ENCODE peak calls at places on chromosomes 4 and X, in five cellular contexts. One of them, this sample, is unnamed.

GRCh38 chr4:186104895-186105720 is 604 bp downstream of the FAM149A start:
- DNase-seq in ELF-1: peak
- DNase-seq in effector CD4-positive, alpha-beta T cell: no peak
- DNase-seq in stimulated activated CD4-positive, alpha-beta T cell treated with anti-CD3 and anti-CD28 coated beads, Interleukin-2, amount 100 ng/mL, for 48 hours: no peak
- DNase-seq in AG20443: peak
- DNase-seq in this sample: no peak

GRCh38 chr4:26207631-26208030 is 113.2 kb upstream of the RBPJ start:
- DNase-seq in ELF-1: no peak
- DNase-seq in effector CD4-positive, alpha-beta T cell: no peak
- DNase-seq in stimulated activated CD4-positive, alpha-beta T cell treated with anti-CD3 and anti-CD28 coated beads, Interleukin-2, amount 100 ng/mL, for 48 hours: no peak
- DNase-seq in AG20443: no peak
- DNase-seq in this sample: no peak

GRCh38 chr4:76420901-76421581 is at the start of gene CCDC158:
- DNase-seq in ELF-1: no peak
- DNase-seq in effector CD4-positive, alpha-beta T cell: no peak
- DNase-seq in stimulated activated CD4-positive, alpha-beta T cell treated with anti-CD3 and anti-CD28 coated beads, Interleukin-2, amount 100 ng/mL, for 48 hours: no peak
- DNase-seq in AG20443: peak
- DNase-seq in this sample: no peak

GRCh38 chr4:125316391-125316780 is 1.6 kb downstream of the FAT4 start:
- DNase-seq in ELF-1: peak
- DNase-seq in effector CD4-positive, alpha-beta T cell: no peak
- DNase-seq in stimulated activated CD4-positive, alpha-beta T cell treated with anti-CD3 and anti-CD28 coated beads, Interleukin-2, amount 100 ng/mL, for 48 hours: no peak
- DNase-seq in AG20443: peak
- DNase-seq in this sample: peak

GRCh38 chr4:186931519-186931918 is 207.9 kb upstream of the FAT1 start:
- DNase-seq in ELF-1: no peak
- DNase-seq in effector CD4-positive, alpha-beta T cell: no peak
- DNase-seq in stimulated activated CD4-positive, alpha-beta T cell treated with anti-CD3 and anti-CD28 coated beads, Interleukin-2, amount 100 ng/mL, for 48 hours: no peak
- DNase-seq in AG20443: peak
- DNase-seq in this sample: no peak

GRCh38 chr4:2560167-2560566 is 23.7 kb downstream of the FAM193A start:
- DNase-seq in ELF-1: no peak
- DNase-seq in effector CD4-positive, alpha-beta T cell: no peak
- DNase-seq in stimulated activated CD4-positive, alpha-beta T cell treated with anti-CD3 and anti-CD28 coated beads, Interleukin-2, amount 100 ng/mL, for 48 hours: no peak
- DNase-seq in AG20443: no peak
- DNase-seq in this sample: no peak

GRCh38 chr4:133316874-133317273 is 167.8 kb downstream of the PCDH10 start:
- DNase-seq in ELF-1: no peak
- DNase-seq in effector CD4-positive, alpha-beta T cell: no peak
- DNase-seq in stimulated activated CD4-positive, alpha-beta T cell treated with anti-CD3 and anti-CD28 coated beads, Interleukin-2, amount 100 ng/mL, for 48 hours: no peak
- DNase-seq in AG20443: no peak
- DNase-seq in this sample: no peak

GRCh38 chr4:110198472-110199419 is at the start of gene ELOVL6:
- DNase-seq in ELF-1: peak
- DNase-seq in effector CD4-positive, alpha-beta T cell: no peak
- DNase-seq in stimulated activated CD4-positive, alpha-beta T cell treated with anti-CD3 and anti-CD28 coated beads, Interleukin-2, amount 100 ng/mL, for 48 hours: peak
- DNase-seq in AG20443: peak
- DNase-seq in this sample: peak

GRCh38 chr4:188660796-188661195 is 521.6 kb downstream of the TRIML1 start:
- DNase-seq in ELF-1: peak
- DNase-seq in effector CD4-positive, alpha-beta T cell: no peak
- DNase-seq in stimulated activated CD4-positive, alpha-beta T cell treated with anti-CD3 and anti-CD28 coated beads, Interleukin-2, amount 100 ng/mL, for 48 hours: no peak
- DNase-seq in AG20443: no peak
- DNase-seq in this sample: no peak

GRCh38 chr4:53656421-53656981 is 65.2 kb upstream of the LNX1 start:
- DNase-seq in ELF-1: no peak
- DNase-seq in effector CD4-positive, alpha-beta T cell: no peak
- DNase-seq in stimulated activated CD4-positive, alpha-beta T cell treated with anti-CD3 and anti-CD28 coated beads, Interleukin-2, amount 100 ng/mL, for 48 hours: no peak
- DNase-seq in AG20443: peak
- DNase-seq in this sample: no peak

GRCh38 chrX:71378752-71379151 is 12.6 kb downstream of the TAF1 start:
- DNase-seq in ELF-1: no peak
- DNase-seq in effector CD4-positive, alpha-beta T cell: no peak
- DNase-seq in stimulated activated CD4-positive, alpha-beta T cell treated with anti-CD3 and anti-CD28 coated beads, Interleukin-2, amount 100 ng/mL, for 48 hours: no peak
- DNase-seq in AG20443: no peak
- DNase-seq in this sample: no peak

GRCh38 chr4:40149960-40150385 is 46.9 kb upstream of the RHOH start:
- DNase-seq in ELF-1: peak
- DNase-seq in effector CD4-positive, alpha-beta T cell: peak
- DNase-seq in stimulated activated CD4-positive, alpha-beta T cell treated with anti-CD3 and anti-CD28 coated beads, Interleukin-2, amount 100 ng/mL, for 48 hours: peak
- DNase-seq in AG20443: peak
- DNase-seq in this sample: no peak

GRCh38 chrX:420496-421223 is 34.0 kb upstream of the PPP2R3B start:
- DNase-seq in ELF-1: no peak
- DNase-seq in effector CD4-positive, alpha-beta T cell: no peak
- DNase-seq in stimulated activated CD4-positive, alpha-beta T cell treated with anti-CD3 and anti-CD28 coated beads, Interleukin-2, amount 100 ng/mL, for 48 hours: no peak
- DNase-seq in AG20443: no peak
- DNase-seq in this sample: no peak

GRCh38 chr4:174324725-174325124 is 41.0 kb downstream of the CEP44 start:
- DNase-seq in ELF-1: no peak
- DNase-seq in effector CD4-positive, alpha-beta T cell: no peak
- DNase-seq in stimulated activated CD4-positive, alpha-beta T cell treated with anti-CD3 and anti-CD28 coated beads, Interleukin-2, amount 100 ng/mL, for 48 hours: no peak
- DNase-seq in AG20443: no peak
- DNase-seq in this sample: no peak

GRCh38 chrX:53190363-53190960 is 34.5 kb downstream of the KDM5C start:
- DNase-seq in ELF-1: peak
- DNase-seq in effector CD4-positive, alpha-beta T cell: no peak
- DNase-seq in stimulated activated CD4-positive, alpha-beta T cell treated with anti-CD3 and anti-CD28 coated beads, Interleukin-2, amount 100 ng/mL, for 48 hours: no peak
- DNase-seq in AG20443: no peak
- DNase-seq in this sample: no peak

GRCh38 chr4:165164257-165164656 is 43.1 kb upstream of the KLHL2 start:
- DNase-seq in ELF-1: no peak
- DNase-seq in effector CD4-positive, alpha-beta T cell: no peak
- DNase-seq in stimulated activated CD4-positive, alpha-beta T cell treated with anti-CD3 and anti-CD28 coated beads, Interleukin-2, amount 100 ng/mL, for 48 hours: no peak
- DNase-seq in AG20443: no peak
- DNase-seq in this sample: no peak

GRCh38 chr4:8639777-8640720 is 47.5 kb downstream of the CPZ start:
- DNase-seq in ELF-1: no peak
- DNase-seq in effector CD4-positive, alpha-beta T cell: no peak
- DNase-seq in stimulated activated CD4-positive, alpha-beta T cell treated with anti-CD3 and anti-CD28 coated beads, Interleukin-2, amount 100 ng/mL, for 48 hours: no peak
- DNase-seq in AG20443: no peak
- DNase-seq in this sample: no peak

GRCh38 chr4:74446896-74447295 is 2.0 kb downstream of the AREG start:
- DNase-seq in ELF-1: no peak
- DNase-seq in effector CD4-positive, alpha-beta T cell: no peak
- DNase-seq in stimulated activated CD4-positive, alpha-beta T cell treated with anti-CD3 and anti-CD28 coated beads, Interleukin-2, amount 100 ng/mL, for 48 hours: no peak
- DNase-seq in AG20443: no peak
- DNase-seq in this sample: no peak

GRCh38 chr4:25838526-25838925 is 24.3 kb downstream of the SEL1L3 start:
- DNase-seq in ELF-1: peak
- DNase-seq in effector CD4-positive, alpha-beta T cell: no peak
- DNase-seq in stimulated activated CD4-positive, alpha-beta T cell treated with anti-CD3 and anti-CD28 coated beads, Interleukin-2, amount 100 ng/mL, for 48 hours: no peak
- DNase-seq in AG20443: no peak
- DNase-seq in this sample: no peak

GRCh38 chr4:184309241-184310170 is 91.8 kb upstream of the ENPP6 start:
- DNase-seq in ELF-1: no peak
- DNase-seq in effector CD4-positive, alpha-beta T cell: no peak
- DNase-seq in stimulated activated CD4-positive, alpha-beta T cell treated with anti-CD3 and anti-CD28 coated beads, Interleukin-2, amount 100 ng/mL, for 48 hours: no peak
- DNase-seq in AG20443: no peak
- DNase-seq in this sample: no peak

GRCh38 chr4:42331914-42332368 is 65.3 kb upstream of the SHISA3 start:
- DNase-seq in ELF-1: no peak
- DNase-seq in effector CD4-positive, alpha-beta T cell: no peak
- DNase-seq in stimulated activated CD4-positive, alpha-beta T cell treated with anti-CD3 and anti-CD28 coated beads, Interleukin-2, amount 100 ng/mL, for 48 hours: no peak
- DNase-seq in AG20443: no peak
- DNase-seq in this sample: no peak

GRCh38 chrX:154351183-154352011 is 23.0 kb downstream of the FLNA start:
- DNase-seq in ELF-1: no peak
- DNase-seq in effector CD4-positive, alpha-beta T cell: no peak
- DNase-seq in stimulated activated CD4-positive, alpha-beta T cell treated with anti-CD3 and anti-CD28 coated beads, Interleukin-2, amount 100 ng/mL, for 48 hours: no peak
- DNase-seq in AG20443: no peak
- DNase-seq in this sample: no peak

GRCh38 chrX:68832516-68833447 is 4.0 kb downstream of the EFNB1 start:
- DNase-seq in ELF-1: peak
- DNase-seq in effector CD4-positive, alpha-beta T cell: no peak
- DNase-seq in stimulated activated CD4-positive, alpha-beta T cell treated with anti-CD3 and anti-CD28 coated beads, Interleukin-2, amount 100 ng/mL, for 48 hours: no peak
- DNase-seq in AG20443: no peak
- DNase-seq in this sample: peak

GRCh38 chr4:110085131-110085530 is 113.3 kb downstream of the ELOVL6 start:
- DNase-seq in ELF-1: no peak
- DNase-seq in effector CD4-positive, alpha-beta T cell: no peak
- DNase-seq in stimulated activated CD4-positive, alpha-beta T cell treated with anti-CD3 and anti-CD28 coated beads, Interleukin-2, amount 100 ng/mL, for 48 hours: no peak
- DNase-seq in AG20443: no peak
- DNase-seq in this sample: no peak

GRCh38 chr4:161287678-161288352 is 876.0 kb downstream of the FSTL5 start:
- DNase-seq in ELF-1: no peak
- DNase-seq in effector CD4-positive, alpha-beta T cell: no peak
- DNase-seq in stimulated activated CD4-positive, alpha-beta T cell treated with anti-CD3 and anti-CD28 coated beads, Interleukin-2, amount 100 ng/mL, for 48 hours: no peak
- DNase-seq in AG20443: no peak
- DNase-seq in this sample: no peak

GRCh38 chrX:120310861-120311631 is at the start of gene TMEM255A:
- DNase-seq in ELF-1: peak
- DNase-seq in effector CD4-positive, alpha-beta T cell: no peak
- DNase-seq in stimulated activated CD4-positive, alpha-beta T cell treated with anti-CD3 and anti-CD28 coated beads, Interleukin-2, amount 100 ng/mL, for 48 hours: no peak
- DNase-seq in AG20443: peak
- DNase-seq in this sample: no peak

GRCh38 chrX:43882294-43882681 is at the start of gene MAOB:
- DNase-seq in ELF-1: peak
- DNase-seq in effector CD4-positive, alpha-beta T cell: no peak
- DNase-seq in stimulated activated CD4-positive, alpha-beta T cell treated with anti-CD3 and anti-CD28 coated beads, Interleukin-2, amount 100 ng/mL, for 48 hours: peak
- DNase-seq in AG20443: peak
- DNase-seq in this sample: no peak

GRCh38 chrX:74351760-74352159 is 47.8 kb downstream of the ZCCHC13 start:
- DNase-seq in ELF-1: no peak
- DNase-seq in effector CD4-positive, alpha-beta T cell: no peak
- DNase-seq in stimulated activated CD4-positive, alpha-beta T cell treated with anti-CD3 and anti-CD28 coated beads, Interleukin-2, amount 100 ng/mL, for 48 hours: no peak
- DNase-seq in AG20443: peak
- DNase-seq in this sample: no peak

GRCh38 chr4:8352368-8353157 is 83.0 kb downstream of the HTRA3 start:
- DNase-seq in ELF-1: no peak
- DNase-seq in effector CD4-positive, alpha-beta T cell: no peak
- DNase-seq in stimulated activated CD4-positive, alpha-beta T cell treated with anti-CD3 and anti-CD28 coated beads, Interleukin-2, amount 100 ng/mL, for 48 hours: no peak
- DNase-seq in AG20443: no peak
- DNase-seq in this sample: no peak

GRCh38 chr4:16692493-16692892 is 206.0 kb downstream of the LDB2 start:
- DNase-seq in ELF-1: no peak
- DNase-seq in effector CD4-positive, alpha-beta T cell: no peak
- DNase-seq in stimulated activated CD4-positive, alpha-beta T cell treated with anti-CD3 and anti-CD28 coated beads, Interleukin-2, amount 100 ng/mL, for 48 hours: no peak
- DNase-seq in AG20443: peak
- DNase-seq in this sample: no peak

GRCh38 chrX:128142745-128143144 is 90.5 kb upstream of the ACTRT1 start:
- DNase-seq in ELF-1: no peak
- DNase-seq in effector CD4-positive, alpha-beta T cell: no peak
- DNase-seq in stimulated activated CD4-positive, alpha-beta T cell treated with anti-CD3 and anti-CD28 coated beads, Interleukin-2, amount 100 ng/mL, for 48 hours: no peak
- DNase-seq in AG20443: no peak
- DNase-seq in this sample: no peak

GRCh38 chr4:139605516-139605915 is 49.5 kb upstream of the SETD7 start:
- DNase-seq in ELF-1: no peak
- DNase-seq in effector CD4-positive, alpha-beta T cell: no peak
- DNase-seq in stimulated activated CD4-positive, alpha-beta T cell treated with anti-CD3 and anti-CD28 coated beads, Interleukin-2, amount 100 ng/mL, for 48 hours: no peak
- DNase-seq in AG20443: no peak
- DNase-seq in this sample: no peak

GRCh38 chr4:127732623-127733199 is 2.5 kb downstream of the SLC25A31 start:
- DNase-seq in ELF-1: no peak
- DNase-seq in effector CD4-positive, alpha-beta T cell: no peak
- DNase-seq in stimulated activated CD4-positive, alpha-beta T cell treated with anti-CD3 and anti-CD28 coated beads, Interleukin-2, amount 100 ng/mL, for 48 hours: no peak
- DNase-seq in AG20443: peak
- DNase-seq in this sample: no peak

GRCh38 chrX:34382416-34382815 is 250.3 kb upstream of the FAM47A start:
- DNase-seq in ELF-1: no peak
- DNase-seq in effector CD4-positive, alpha-beta T cell: no peak
- DNase-seq in stimulated activated CD4-positive, alpha-beta T cell treated with anti-CD3 and anti-CD28 coated beads, Interleukin-2, amount 100 ng/mL, for 48 hours: no peak
- DNase-seq in AG20443: no peak
- DNase-seq in this sample: no peak

GRCh38 chr4:41177016-41177415 is 37.3 kb downstream of the APBB2 start:
- DNase-seq in ELF-1: no peak
- DNase-seq in effector CD4-positive, alpha-beta T cell: no peak
- DNase-seq in stimulated activated CD4-positive, alpha-beta T cell treated with anti-CD3 and anti-CD28 coated beads, Interleukin-2, amount 100 ng/mL, for 48 hours: no peak
- DNase-seq in AG20443: peak
- DNase-seq in this sample: no peak